ENCODE peak calls at places on chromosomes 11 and 22, in five cellular contexts. M, O, E, V and N are unnamed samples.

GRCh38 chr11:13668957-13669521 is 571 bp downstream of the FAR1 start:
- DNase-seq in M (peak; percentile 50), O (peak; percentile 53), E (peak; percentile 82), V (peak; percentile 77), N (peak; percentile 52)

GRCh38 chr11:10657308-10658271 is 36.0 kb downstream of the IRAG1 start:
- DNase-seq in M (no peak), O (peak; percentile 22), E (no peak), V (no peak), N (no peak)

GRCh38 chr11:32213223-32213622 is 122.3 kb downstream of the RCN1 start:
- DNase-seq in M (no peak), O (peak; percentile 37), E (no peak), V (no peak), N (no peak)

GRCh38 chr11:1738380-1738779 is 12.0 kb downstream of the IFITM10 start:
- DNase-seq in M (no peak), O (no peak), E (no peak), V (no peak), N (no peak)

GRCh38 chr11:58742140-58742539 is 10.4 kb upstream of the GLYAT start:
- DNase-seq in M (no peak), O (no peak), E (no peak), V (no peak), N (no peak)

GRCh38 chr22:47372596-47373385 is 610.3 kb downstream of the TBC1D22A start:
- DNase-seq in M (no peak), O (no peak), E (peak; percentile 32), V (no peak), N (no peak)

GRCh38 chr11:69486773-69487266 is 5.4 kb downstream of the LINC01488 start:
- DNase-seq in M (no peak), O (no peak), E (no peak), V (no peak), N (no peak)

GRCh38 chr22:24944224-24944937 is 2.1 kb downstream of the LHFPL7 start:
- DNase-seq in M (no peak), O (no peak), E (no peak), V (no peak), N (no peak)

GRCh38 chr22:26406118-26406517 is 22.9 kb upstream of the ASPHD2 start:
- DNase-seq in M (no peak), O (no peak), E (no peak), V (no peak), N (no peak)

GRCh38 chr11:47179655-47179991 is 2.9 kb upstream of the ARFGAP2 start:
- DNase-seq in M (no peak), O (no peak), E (no peak), V (no peak), N (no peak)

GRCh38 chr11:122099345-122100045 is 16.5 kb downstream of the BLID start:
- DNase-seq in M (no peak), O (peak; percentile 60), E (no peak), V (no peak), N (no peak)

GRCh38 chr22:36934153-36934939 is 20.9 kb downstream of the CSF2RB start:
- DNase-seq in M (no peak), O (no peak), E (no peak), V (no peak), N (no peak)

GRCh38 chr11:12123799-12124198 is 13.4 kb downstream of the MICAL2 start:
- DNase-seq in M (no peak), O (no peak), E (no peak), V (no peak), N (no peak)

GRCh38 chr11:69915151-69915500 is 95.9 kb upstream of the FGF3 start:
- DNase-seq in M (no peak), O (peak; percentile 84), E (no peak), V (no peak), N (no peak)

GRCh38 chr11:72764503-72764902 is 12.3 kb upstream of the ARAP1 start:
- DNase-seq in M (peak; percentile 64), O (no peak), E (peak; percentile 83), V (no peak), N (no peak)

GRCh38 chr11:103624708-103625623 is 411.5 kb upstream of the DDI1 start:
- DNase-seq in M (no peak), O (peak; percentile 70), E (no peak), V (no peak), N (no peak)

GRCh38 chr11:73177380-73178091 is 35.4 kb upstream of the FCHSD2 start:
- DNase-seq in M (no peak), O (peak; percentile 55), E (no peak), V (peak; percentile 91), N (no peak)

GRCh38 chr11:11107081-11107480 is 246.0 kb downstream of the CSNK2A3 start:
- DNase-seq in M (no peak), O (peak; percentile 4), E (no peak), V (no peak), N (no peak)

GRCh38 chr22:40637181-40638150 is 947 bp upstream of the MRTFA start:
- DNase-seq in M (peak; percentile 59), O (no peak), E (peak; percentile 71), V (no peak), N (no peak)

GRCh38 chr11:34890089-34890488 is 26.1 kb downstream of the APIP start:
- DNase-seq in M (no peak), O (no peak), E (no peak), V (no peak), N (no peak)

GRCh38 chr11:34887260-34887659 is 28.9 kb downstream of the APIP start:
- DNase-seq in M (no peak), O (no peak), E (no peak), V (no peak), N (peak; percentile 19)

GRCh38 chr11:34891611-34892010 is 24.6 kb downstream of the APIP start:
- DNase-seq in M (no peak), O (no peak), E (no peak), V (no peak), N (no peak)

GRCh38 chr11:34886609-34887008 is 29.6 kb downstream of the APIP start:
- DNase-seq in M (no peak), O (no peak), E (no peak), V (no peak), N (no peak)

DNA sequence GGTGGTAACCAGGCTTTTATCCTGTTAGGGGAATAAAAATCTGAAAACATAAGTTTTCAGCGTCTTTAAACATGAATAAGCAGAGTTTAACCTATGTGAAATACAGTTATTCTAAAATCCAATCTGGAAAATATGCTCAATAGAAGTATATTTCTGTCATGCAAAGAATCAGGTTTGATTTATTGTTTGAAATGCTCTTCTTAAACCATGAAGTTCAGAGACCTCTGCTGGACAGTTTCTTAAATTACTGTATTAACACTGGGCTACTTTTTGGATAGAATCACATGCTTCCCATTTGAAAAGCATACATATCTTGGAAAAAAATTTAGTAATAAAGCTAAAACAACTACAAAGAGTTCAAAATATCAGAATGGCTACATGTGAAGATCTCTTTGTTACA is 25.4 kb downstream of the APIP start:
- DNase-seq in M (no peak), O (peak; percentile 21), E (no peak), V (no peak), N (peak; percentile 36)
- TF ChIP-seq CTCF in M (no peak), O (peak; percentile 39), E (peak; percentile 53), V (no peak), N (peak; percentile 53)

GRCh38 chr22:19655399-19655798 is 58.9 kb upstream of the SEPTIN5 start:
- DNase-seq in M (no peak), O (no peak), E (no peak), V (no peak), N (no peak)

GRCh38 chr22:19657252-19658056 is 56.8 kb upstream of the SEPTIN5 start:
- DNase-seq in M (no peak), O (no peak), E (no peak), V (no peak), N (no peak)

GRCh38 chr22:19658057-19658966 is 56.0 kb upstream of the SEPTIN5 start:
- DNase-seq in M (no peak), O (no peak), E (no peak), V (no peak), N (no peak)

GRCh38 chr22:19654338-19654922 is 59.9 kb upstream of the SEPTIN5 start:
- DNase-seq in M (no peak), O (no peak), E (no peak), V (no peak), N (no peak)

DNA sequence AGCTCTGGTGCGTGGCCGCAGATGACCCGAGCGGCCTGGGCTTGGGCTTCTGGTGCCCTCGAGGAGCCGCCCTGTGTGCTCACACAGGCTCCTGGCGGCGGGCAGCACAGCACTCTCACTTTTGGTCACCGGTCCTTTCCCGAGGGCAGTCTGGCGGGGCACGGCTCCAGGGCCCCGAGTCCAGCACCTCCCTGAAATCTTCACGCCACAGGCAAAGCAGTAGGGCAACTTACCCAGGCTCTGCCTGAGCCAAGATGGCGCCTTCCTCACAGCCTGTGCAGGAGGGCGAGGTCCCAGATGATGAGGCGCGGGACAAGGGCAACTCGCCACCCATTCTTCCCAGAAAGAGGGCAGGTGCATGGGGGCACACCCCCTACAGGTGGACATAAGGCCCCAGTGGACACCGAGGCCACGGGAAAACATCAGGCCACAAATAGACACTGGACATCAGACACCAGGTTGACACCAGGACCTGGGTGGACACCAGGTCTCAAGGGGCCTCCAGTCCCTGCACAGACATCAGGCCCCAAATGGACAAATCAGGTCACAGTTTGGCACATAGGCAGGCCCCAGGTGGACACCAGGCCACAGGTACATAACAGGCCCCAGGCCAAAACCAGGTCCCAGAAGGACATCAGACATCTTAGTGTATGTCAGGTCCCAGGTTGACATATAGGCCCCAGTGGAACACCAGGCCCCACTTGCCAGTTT is 57.6 kb upstream of the SEPTIN5 start:
- DNase-seq in M (no peak), O (no peak), E (no peak), V (no peak), N (no peak)
- H3K4me3 ChIP-seq in M (no peak overlapping the region), O (no peak overlapping the region), E (no peak overlapping the region), V (no peak overlapping the region), N (no peak overlapping the region)

DNA sequence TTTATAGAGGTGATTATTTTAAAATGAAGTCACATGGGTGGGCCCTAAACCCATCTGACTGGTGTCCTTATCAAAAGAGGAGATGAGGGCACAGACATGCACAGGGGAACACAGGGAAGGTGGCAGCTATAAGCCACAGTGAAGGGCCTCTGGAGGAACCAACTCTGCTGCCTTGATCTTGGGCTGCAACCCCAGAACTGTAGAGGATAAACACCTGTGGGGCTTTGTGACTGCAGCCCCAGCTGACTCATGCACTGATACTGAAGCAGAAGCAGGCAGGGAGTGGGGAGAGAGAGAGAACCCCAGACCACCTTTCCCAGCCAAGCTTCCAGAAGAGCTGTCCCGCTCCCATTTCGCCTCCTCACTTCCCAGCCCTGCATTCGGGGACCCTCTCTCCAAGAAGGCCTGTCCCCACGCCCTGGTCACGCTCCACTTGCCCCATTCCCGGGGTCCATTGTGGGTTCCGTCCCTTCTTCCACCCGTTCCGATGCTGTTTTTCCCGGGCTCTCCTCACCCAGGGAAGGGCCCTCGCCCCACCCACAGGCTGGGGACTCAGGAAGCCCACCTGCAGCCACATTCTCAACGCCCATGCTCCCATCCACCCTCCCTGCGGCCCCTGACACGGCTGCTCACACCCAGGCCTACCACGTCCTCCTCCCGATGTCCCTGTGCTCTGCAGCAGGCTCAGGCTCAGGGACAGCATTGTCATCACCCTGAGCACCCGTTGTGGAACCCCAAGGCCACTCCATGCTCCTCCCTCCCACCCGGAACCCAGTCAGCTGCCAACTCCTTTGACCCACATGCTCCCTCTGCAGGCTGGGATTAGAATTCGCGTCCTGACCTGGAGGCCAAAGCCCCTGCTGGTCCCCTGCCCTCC is 90.8 kb upstream of the SHANK2 start:
- DNase-seq in M (peak; percentile 45), O (peak; percentile 30), E (peak; percentile 73), V (no peak), N (peak; percentile 17)
- TF ChIP-seq CTCF in M (peak; percentile 7), O (peak; percentile 52), E (peak; percentile 48), V (no peak), N (peak; percentile 78)

DNA sequence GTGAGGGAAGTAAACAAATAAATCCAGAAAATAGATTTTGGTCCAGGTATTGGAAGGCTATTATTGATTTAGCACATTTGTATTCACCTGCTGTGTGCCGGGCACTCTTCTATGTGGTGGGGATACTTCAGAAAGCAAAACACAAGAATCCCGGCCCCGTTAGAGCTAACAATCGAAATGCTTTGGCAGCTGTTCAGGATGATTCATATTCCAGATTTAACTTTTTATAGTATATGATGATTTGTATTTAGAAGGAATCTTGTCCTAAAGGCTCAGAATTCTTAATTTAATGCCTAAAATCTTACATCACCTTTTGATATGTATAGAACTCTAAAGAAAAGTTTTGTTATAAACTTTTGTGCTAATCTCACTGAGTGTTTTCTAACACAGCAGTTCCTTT is 28.0 kb downstream of the ZC3H12C start:
- DNase-seq in M (no peak), O (peak; percentile 52), E (no peak), V (no peak), N (peak; percentile 21)
- H3K4me3 ChIP-seq in M (no peak overlapping the region), O (no peak overlapping the region), E (no peak overlapping the region), V (no peak overlapping the region), N (no peak overlapping the region)